ENCODE peak calls at places on chromosomes 7 and 10, in ten cellular contexts. One of them, this sample, is unnamed.

GRCh38 chr7:120218702-120219101 is 54.3 kb upstream of the KCND2 start:
- DNase-seq in mucosa of descending colon: no peak
- DNase-seq in left ventricle myocardium inferior: no peak
- DNase-seq in fibroblast of pulmonary artery: peak; percentile 26
- DNase-seq in Calu3: no peak
- DNase-seq in uterus: peak; percentile 53
- DNase-seq in progenitor cell of endocrine pancreas: no peak
- DNase-seq in NB4: no peak
- DNase-seq in breast epithelium: no peak
- DNase-seq in OCI-LY7: no peak
- DNase-seq in this sample: no peak

GRCh38 chr10:13585943-13586342 is 822 bp upstream of the PRPF18 start:
- DNase-seq in breast epithelium: no peak
- DNase-seq in OCI-LY7: no peak
- DNase-seq in Calu3: no peak
- DNase-seq in NB4: no peak
- DNase-seq in progenitor cell of endocrine pancreas: no peak
- DNase-seq in mucosa of descending colon: no peak
- DNase-seq in left ventricle myocardium inferior: no peak
- DNase-seq in fibroblast of pulmonary artery: no peak
- DNase-seq in uterus: no peak
- DNase-seq in this sample: no peak

GRCh38 chr7:139853576-139854511 is 24.8 kb downstream of the TBXAS1 start:
- DNase-seq in progenitor cell of endocrine pancreas: no peak
- DNase-seq in Calu3: no peak
- DNase-seq in uterus: peak; percentile 23
- DNase-seq in mucosa of descending colon: no peak
- DNase-seq in OCI-LY7: no peak
- DNase-seq in fibroblast of pulmonary artery: peak; percentile 97
- DNase-seq in left ventricle myocardium inferior: no peak
- DNase-seq in breast epithelium: no peak
- DNase-seq in NB4: peak; percentile 95
- DNase-seq in this sample: no peak

GRCh38 chr7:16803881-16804673 is 722 bp downstream of the AGR2 start:
- DNase-seq in breast epithelium: no peak
- DNase-seq in mucosa of descending colon: no peak
- DNase-seq in NB4: no peak
- DNase-seq in Calu3: no peak
- DNase-seq in uterus: no peak
- DNase-seq in left ventricle myocardium inferior: no peak
- DNase-seq in progenitor cell of endocrine pancreas: no peak
- DNase-seq in OCI-LY7: no peak
- DNase-seq in fibroblast of pulmonary artery: no peak
- DNase-seq in this sample: no peak

GRCh38 chr10:88418871-88419270 is 164.2 kb downstream of the RNLS start:
- DNase-seq in mucosa of descending colon: no peak
- DNase-seq in progenitor cell of endocrine pancreas: no peak
- DNase-seq in OCI-LY7: no peak
- DNase-seq in fibroblast of pulmonary artery: no peak
- DNase-seq in left ventricle myocardium inferior: no peak
- DNase-seq in Calu3: no peak
- DNase-seq in uterus: no peak
- DNase-seq in NB4: no peak
- DNase-seq in breast epithelium: no peak
- DNase-seq in this sample: no peak

GRCh38 chr10:67114945-67115344 is 189.1 kb downstream of the LRRTM3 start:
- DNase-seq in OCI-LY7: no peak
- DNase-seq in fibroblast of pulmonary artery: no peak
- DNase-seq in breast epithelium: no peak
- DNase-seq in uterus: no peak
- DNase-seq in NB4: no peak
- DNase-seq in mucosa of descending colon: no peak
- DNase-seq in progenitor cell of endocrine pancreas: no peak
- DNase-seq in left ventricle myocardium inferior: no peak
- DNase-seq in Calu3: peak; percentile 2
- DNase-seq in this sample: no peak

GRCh38 chr10:52883996-52884871 is 111.7 kb upstream of the MBL2 start:
- DNase-seq in progenitor cell of endocrine pancreas: peak; percentile 54
- DNase-seq in NB4: peak; percentile 73
- DNase-seq in Calu3: peak; percentile 82
- DNase-seq in OCI-LY7: peak; percentile 50
- DNase-seq in left ventricle myocardium inferior: no peak
- DNase-seq in uterus: no peak
- DNase-seq in breast epithelium: peak; percentile 83
- DNase-seq in fibroblast of pulmonary artery: peak; percentile 78
- DNase-seq in mucosa of descending colon: no peak
- DNase-seq in this sample: no peak

GRCh38 chr10:128035557-128035973 is 90.7 kb downstream of the MKI67 start:
- DNase-seq in uterus: peak; percentile 27
- DNase-seq in breast epithelium: peak; percentile 33
- DNase-seq in left ventricle myocardium inferior: peak; percentile 50
- DNase-seq in fibroblast of pulmonary artery: peak; percentile 43
- DNase-seq in progenitor cell of endocrine pancreas: peak; percentile 41
- DNase-seq in Calu3: peak; percentile 54
- DNase-seq in OCI-LY7: peak; percentile 40
- DNase-seq in NB4: peak; percentile 58
- DNase-seq in mucosa of descending colon: peak; percentile 71
- DNase-seq in this sample: peak; percentile 59

GRCh38 chr7:21617916-21618390 is 75.1 kb downstream of the DNAH11 start:
- DNase-seq in OCI-LY7: no peak
- DNase-seq in uterus: no peak
- DNase-seq in NB4: no peak
- DNase-seq in progenitor cell of endocrine pancreas: no peak
- DNase-seq in left ventricle myocardium inferior: peak; percentile 56
- DNase-seq in breast epithelium: no peak
- DNase-seq in Calu3: peak; percentile 78
- DNase-seq in fibroblast of pulmonary artery: peak; percentile 95
- DNase-seq in mucosa of descending colon: no peak
- DNase-seq in this sample: no peak

GRCh38 chr7:79876769-79877362 is 257.8 kb upstream of the GNAI1 start:
- DNase-seq in Calu3: peak; percentile 16
- DNase-seq in mucosa of descending colon: no peak
- DNase-seq in OCI-LY7: no peak
- DNase-seq in NB4: peak; percentile 16
- DNase-seq in uterus: no peak
- DNase-seq in breast epithelium: no peak
- DNase-seq in progenitor cell of endocrine pancreas: no peak
- DNase-seq in fibroblast of pulmonary artery: peak; percentile 91
- DNase-seq in left ventricle myocardium inferior: no peak
- DNase-seq in this sample: no peak

DNA sequence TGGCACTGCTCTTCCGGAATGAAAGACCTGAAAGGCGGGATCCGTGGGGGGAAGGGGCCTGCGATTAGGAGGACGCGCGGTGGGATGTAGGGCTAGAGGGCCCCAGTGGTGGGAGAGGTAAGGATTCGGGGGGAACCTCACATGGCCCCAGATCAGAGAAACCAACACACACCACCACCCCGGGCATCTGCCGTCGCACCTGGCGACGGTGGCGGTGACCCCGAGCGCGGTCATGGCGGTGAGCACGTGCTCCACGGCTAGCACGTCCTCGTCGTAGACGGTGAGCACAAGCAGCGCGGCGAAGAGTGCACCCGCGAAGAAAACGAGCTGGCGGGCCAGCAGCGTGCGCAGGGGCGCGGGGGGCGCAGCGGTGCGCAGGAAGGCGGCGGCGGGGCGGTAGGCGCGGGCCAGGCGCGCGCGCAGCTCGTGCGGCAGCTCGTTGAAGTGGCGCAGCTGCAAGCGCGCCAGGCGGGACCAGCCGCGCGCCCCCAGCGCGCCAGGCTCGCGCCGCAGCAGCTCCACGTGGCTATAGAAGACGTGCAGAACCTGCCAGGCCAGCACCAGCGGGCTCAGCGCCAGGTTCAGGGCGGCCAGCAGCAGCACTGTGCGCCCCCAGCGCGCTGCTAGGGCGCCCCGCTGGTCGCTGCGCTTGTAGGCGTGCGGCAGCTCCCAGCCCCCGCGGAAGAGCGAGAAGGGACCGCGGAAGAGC is 5.7 kb downstream of the ATG9B start:
- DNase-seq in NB4: no peak
- DNase-seq in OCI-LY7: no peak
- DNase-seq in progenitor cell of endocrine pancreas: no peak
- DNase-seq in fibroblast of pulmonary artery: no peak
- DNase-seq in mucosa of descending colon: no peak
- DNase-seq in Calu3: peak; percentile 58
- DNase-seq in breast epithelium: no peak
- DNase-seq in left ventricle myocardium inferior: no peak
- DNase-seq in uterus: no peak
- DNase-seq in this sample: no peak
- TF ChIP-seq CTCF in NB4: no peak
- TF ChIP-seq CTCF in OCI-LY7: peak; percentile 9
- TF ChIP-seq CTCF in progenitor cell of endocrine pancreas: no peak
- TF ChIP-seq CTCF in fibroblast of pulmonary artery: no peak
- TF ChIP-seq CTCF in mucosa of descending colon: no peak
- TF ChIP-seq CTCF in Calu3: no peak
- TF ChIP-seq CTCF in breast epithelium: no peak
- TF ChIP-seq CTCF in left ventricle myocardium inferior: no peak
- TF ChIP-seq CTCF in uterus: no peak
- TF ChIP-seq CTCF in this sample: peak; percentile 67

GRCh38 chr7:149877890-149878522 is 4.2 kb downstream of the ATP6V0E2 start:
- DNase-seq in breast epithelium: no peak
- DNase-seq in Calu3: no peak
- DNase-seq in left ventricle myocardium inferior: no peak
- DNase-seq in uterus: no peak
- DNase-seq in fibroblast of pulmonary artery: no peak
- DNase-seq in OCI-LY7: no peak
- DNase-seq in mucosa of descending colon: no peak
- DNase-seq in progenitor cell of endocrine pancreas: no peak
- DNase-seq in NB4: no peak
- DNase-seq in this sample: no peak
- TF ChIP-seq CTCF in breast epithelium: no peak
- TF ChIP-seq CTCF in Calu3: no peak
- TF ChIP-seq CTCF in left ventricle myocardium inferior: no peak
- TF ChIP-seq CTCF in uterus: no peak
- TF ChIP-seq CTCF in fibroblast of pulmonary artery: no peak
- TF ChIP-seq CTCF in OCI-LY7: no peak
- TF ChIP-seq CTCF in mucosa of descending colon: no peak
- TF ChIP-seq CTCF in progenitor cell of endocrine pancreas: no peak
- TF ChIP-seq CTCF in NB4: no peak
- TF ChIP-seq CTCF in this sample: no peak

GRCh38 chr7:129043012-129043411 is 11.9 kb downstream of the TNPO3 start:
- DNase-seq in progenitor cell of endocrine pancreas: no peak
- DNase-seq in NB4: no peak
- DNase-seq in breast epithelium: no peak
- DNase-seq in mucosa of descending colon: no peak
- DNase-seq in fibroblast of pulmonary artery: no peak
- DNase-seq in uterus: no peak
- DNase-seq in left ventricle myocardium inferior: no peak
- DNase-seq in OCI-LY7: no peak
- DNase-seq in Calu3: no peak
- DNase-seq in this sample: no peak
- TF ChIP-seq CTCF in progenitor cell of endocrine pancreas: no peak
- TF ChIP-seq CTCF in NB4: no peak
- TF ChIP-seq CTCF in breast epithelium: no peak
- TF ChIP-seq CTCF in mucosa of descending colon: no peak
- TF ChIP-seq CTCF in fibroblast of pulmonary artery: no peak
- TF ChIP-seq CTCF in uterus: no peak
- TF ChIP-seq CTCF in left ventricle myocardium inferior: no peak
- TF ChIP-seq CTCF in OCI-LY7: no peak
- TF ChIP-seq CTCF in Calu3: no peak
- TF ChIP-seq CTCF in this sample: no peak

GRCh38 chr10:130160775-130161174 is 24.6 kb downstream of the GLRX3 start:
- DNase-seq in OCI-LY7: peak; percentile 26
- DNase-seq in Calu3: no peak
- DNase-seq in fibroblast of pulmonary artery: no peak
- DNase-seq in uterus: no peak
- DNase-seq in mucosa of descending colon: no peak
- DNase-seq in left ventricle myocardium inferior: no peak
- DNase-seq in breast epithelium: no peak
- DNase-seq in NB4: peak; percentile 23
- DNase-seq in progenitor cell of endocrine pancreas: no peak
- DNase-seq in this sample: no peak
- TF ChIP-seq CTCF in OCI-LY7: peak; percentile 60
- TF ChIP-seq CTCF in Calu3: no peak
- TF ChIP-seq CTCF in fibroblast of pulmonary artery: peak; percentile 10
- TF ChIP-seq CTCF in uterus: no peak
- TF ChIP-seq CTCF in mucosa of descending colon: no peak
- TF ChIP-seq CTCF in left ventricle myocardium inferior: no peak
- TF ChIP-seq CTCF in breast epithelium: no peak
- TF ChIP-seq CTCF in NB4: no peak
- TF ChIP-seq CTCF in progenitor cell of endocrine pancreas: no peak
- TF ChIP-seq CTCF in this sample: peak; percentile 26

DNA sequence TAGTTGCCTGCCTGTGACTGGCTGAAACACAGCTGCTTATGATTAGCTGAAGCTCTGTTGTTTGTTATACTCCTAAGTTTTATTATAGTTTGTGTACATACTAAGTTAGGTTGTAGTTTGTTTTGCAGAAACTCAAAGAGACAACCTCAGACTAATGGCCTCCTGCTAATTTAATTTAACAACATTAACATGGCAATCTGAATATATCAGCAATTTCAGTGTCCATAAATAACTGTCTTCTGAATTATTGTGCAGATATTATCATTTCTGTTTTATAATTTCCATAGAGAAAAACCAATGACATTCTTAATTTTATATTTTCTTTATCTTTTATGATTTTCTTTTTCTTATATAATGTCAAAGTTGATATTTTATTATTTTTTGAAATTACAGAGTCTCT is 298.1 kb upstream of the PLXDC2 start:
- DNase-seq in fibroblast of pulmonary artery: no peak
- DNase-seq in Calu3: no peak
- DNase-seq in breast epithelium: no peak
- DNase-seq in NB4: no peak
- DNase-seq in OCI-LY7: no peak
- DNase-seq in mucosa of descending colon: no peak
- DNase-seq in left ventricle myocardium inferior: no peak
- DNase-seq in progenitor cell of endocrine pancreas: no peak
- DNase-seq in uterus: no peak
- DNase-seq in this sample: no peak
- TF ChIP-seq CTCF in fibroblast of pulmonary artery: no peak
- TF ChIP-seq CTCF in Calu3: no peak
- TF ChIP-seq CTCF in breast epithelium: no peak
- TF ChIP-seq CTCF in NB4: no peak
- TF ChIP-seq CTCF in OCI-LY7: no peak
- TF ChIP-seq CTCF in mucosa of descending colon: no peak
- TF ChIP-seq CTCF in left ventricle myocardium inferior: no peak
- TF ChIP-seq CTCF in progenitor cell of endocrine pancreas: no peak
- TF ChIP-seq CTCF in uterus: no peak
- TF ChIP-seq CTCF in this sample: no peak

DNA sequence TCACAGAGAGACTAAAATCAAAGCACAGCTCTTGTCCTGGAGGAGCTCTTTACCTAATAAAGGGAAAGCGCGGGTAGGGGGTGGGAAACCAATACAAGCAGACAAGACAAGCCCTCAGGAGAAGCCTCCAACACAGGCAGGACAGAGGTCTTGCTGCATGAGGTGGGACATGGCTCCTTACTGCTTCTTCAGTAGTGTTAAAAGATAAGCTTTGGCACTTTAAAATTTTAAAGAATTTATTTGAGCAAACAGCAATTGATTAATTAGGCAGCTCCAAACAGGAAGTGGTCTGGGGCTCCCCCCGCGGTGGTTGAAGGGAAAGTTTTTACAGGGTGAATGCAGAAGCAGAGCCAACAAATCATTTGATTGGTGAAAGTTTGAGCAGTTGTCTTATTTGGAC is 50.3 kb upstream of the MACC1 start:
- DNase-seq in Calu3: peak; percentile 38
- DNase-seq in progenitor cell of endocrine pancreas: no peak
- DNase-seq in left ventricle myocardium inferior: no peak
- DNase-seq in fibroblast of pulmonary artery: no peak
- DNase-seq in uterus: no peak
- DNase-seq in OCI-LY7: no peak
- DNase-seq in mucosa of descending colon: no peak
- DNase-seq in NB4: peak; percentile 53
- DNase-seq in breast epithelium: no peak
- DNase-seq in this sample: no peak
- TF ChIP-seq CTCF in Calu3: no peak
- TF ChIP-seq CTCF in progenitor cell of endocrine pancreas: peak; percentile 10
- TF ChIP-seq CTCF in left ventricle myocardium inferior: no peak
- TF ChIP-seq CTCF in fibroblast of pulmonary artery: no peak
- TF ChIP-seq CTCF in uterus: no peak
- TF ChIP-seq CTCF in OCI-LY7: peak; percentile 48
- TF ChIP-seq CTCF in mucosa of descending colon: no peak
- TF ChIP-seq CTCF in NB4: peak; percentile 15
- TF ChIP-seq CTCF in breast epithelium: no peak
- TF ChIP-seq CTCF in this sample: no peak

This sample was measured in chondrocyte.